ENCODE peak calls at places on chromosomes 4 and X, in ten cellular contexts. F is tibial nerve, K is left lung, S is cardiac fibroblast, I is endodermal cell, G is MM.1S, R is upper lobe of left lung, U is fibroblast of lung, X is endothelial cell of umbilical vein, L is ascending aorta. W is an unnamed sample.

GRCh38 chrX:40893251-40893910 is 158.0 kb upstream of the MED14 start:
- DNase-seq in S (peak), I (no peak), G (no peak), F (no peak), X (no peak), K (no peak), L (no peak), U (no peak), R (no peak), W (no peak)

GRCh38 chrX:46929439-46930018 is 17.3 kb downstream of the JADE3 start:
- DNase-seq in I (no peak), X (peak), U (peak), F (no peak), R (no peak), K (no peak), L (no peak), G (no peak), S (peak), W (no peak)

GRCh38 chr4:123430031-123430430 is 33.4 kb downstream of the SPRY1 start:
- DNase-seq in L (no peak), F (no peak), R (no peak), I (no peak), U (no peak), X (no peak), G (no peak), K (no peak), S (no peak), W (no peak)

GRCh38 chr4:121654738-121655137 is 42.0 kb downstream of the ANXA5 start:
- DNase-seq in I (no peak), R (no peak), F (no peak), S (no peak), L (no peak), U (no peak), K (no peak), X (no peak), G (no peak), W (peak)

GRCh38 chr4:37956941-37957340 is 3.3 kb upstream of the PTTG2 start:
- DNase-seq in S (no peak), I (no peak), G (no peak), X (no peak), U (no peak), K (no peak), R (no peak), F (no peak), L (no peak), W (no peak)

GRCh38 chrX:124216396-124217124 is 115.9 kb upstream of the TEX13D start:
- DNase-seq in F (no peak), S (no peak), I (peak), R (no peak), K (no peak), X (no peak), L (no peak), U (no peak), G (no peak), W (no peak)

GRCh38 chr4:67581208-67581857 is 22.8 kb downstream of the STAP1 start:
- DNase-seq in K (no peak), S (no peak), X (no peak), G (no peak), R (no peak), F (no peak), I (no peak), L (no peak), U (no peak), W (no peak)

GRCh38 chr4:76504613-76505465 is 69.8 kb downstream of the SHROOM3 start:
- DNase-seq in U (peak), I (no peak), X (peak), L (no peak), F (peak), R (no peak), S (peak), K (no peak), G (peak), W (peak)

GRCh38 chrX:132488092-132488749 is 617 bp downstream of the MBNL3 start:
- DNase-seq in L (no peak), X (peak), U (peak), G (peak), F (peak), R (peak), K (peak), S (peak), I (no peak), W (no peak)

GRCh38 chr4:165715989-165716388 is 157.0 kb upstream of the TLL1 start:
- DNase-seq in K (no peak), S (peak), L (no peak), U (peak), X (no peak), R (no peak), I (no peak), F (no peak), G (no peak), W (no peak)

GRCh38 chrX:153636716-153637115 is 10.3 kb upstream of the DUSP9 start:
- DNase-seq in S (no peak), X (no peak), L (no peak), I (no peak), K (no peak), F (no peak), U (no peak), R (no peak), G (no peak), W (no peak)

GRCh38 chrX:49185062-49185394 is 1.1 kb downstream of the PRICKLE3 start:
- DNase-seq in U (no peak), G (no peak), S (no peak), K (no peak), I (no peak), R (no peak), L (no peak), X (no peak), F (no peak), W (no peak)

GRCh38 chrX:49187028-49187394 is 838 bp upstream of the PRICKLE3 start:
- DNase-seq in I (peak), X (no peak), L (no peak), F (no peak), U (no peak), G (no peak), K (no peak), S (no peak), R (no peak), W (no peak)

GRCh38 chrX:49187526-49187925 is 1.4 kb upstream of the PRICKLE3 start:
- DNase-seq in X (no peak), U (no peak), K (no peak), F (no peak), G (no peak), S (no peak), L (no peak), R (no peak), I (no peak), W (no peak)

GRCh38 chrX:49184294-49185061 is 1.7 kb downstream of the PRICKLE3 start:
- DNase-seq in G (no peak), F (peak), X (peak), R (peak), K (peak), I (peak), U (peak), L (peak), S (peak), W (no peak)

DNA sequence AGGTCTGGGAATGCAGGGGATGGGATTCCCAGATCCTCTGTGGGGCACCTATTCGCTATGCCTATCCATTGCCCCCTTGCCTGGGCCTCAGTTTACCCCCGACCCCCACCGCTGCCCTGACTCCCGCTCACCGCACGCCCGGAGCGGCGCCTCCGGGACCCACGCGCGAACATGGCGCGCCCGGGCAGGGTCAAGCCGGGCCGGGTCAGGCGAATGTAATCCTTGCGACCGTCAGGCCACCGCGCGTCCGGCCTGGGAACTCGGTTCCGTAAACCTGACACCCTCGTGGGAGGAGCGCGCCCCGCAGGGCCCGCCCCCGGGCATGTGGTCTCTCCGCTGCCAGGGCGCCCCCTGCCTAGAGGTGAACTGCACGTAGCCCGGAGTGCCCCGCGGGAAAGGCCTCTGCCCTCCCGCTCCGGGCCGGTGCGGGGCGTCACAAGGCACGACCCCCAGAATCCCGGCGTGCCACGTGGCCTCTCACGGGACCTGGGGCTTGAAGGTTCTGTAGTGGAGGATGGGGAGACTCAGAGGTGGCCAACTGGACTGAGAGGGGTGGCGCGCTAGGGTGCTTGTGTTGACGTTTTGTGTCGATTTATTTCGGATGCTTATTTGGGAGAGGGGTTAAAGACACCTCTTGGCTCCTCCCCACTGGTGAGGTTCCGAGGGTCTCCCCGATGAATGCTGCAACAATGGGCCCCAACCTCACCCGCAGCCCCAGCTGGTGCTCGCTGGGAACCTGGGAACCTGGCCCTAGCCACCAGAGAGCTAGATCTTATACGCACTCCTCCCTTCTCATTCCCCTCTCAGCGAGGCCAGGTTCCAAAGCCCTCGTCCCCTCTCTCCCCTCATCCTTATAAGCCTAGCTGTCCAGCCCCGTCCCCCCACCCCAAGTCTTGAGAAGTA is at the start of gene PRICKLE3:
- DNase-seq in G (peak), I (peak), F (peak), U (peak), K (peak), R (peak), L (peak), X (peak), S (peak), W (no peak)
- TF ChIP-seq CTCF in G (peak), I (peak), F (peak), U (peak), K (peak), R (peak), L (peak), X (peak), S (peak), W (peak)

GRCh38 chr4:7971159-7971631 is 31.5 kb upstream of the AFAP1 start:
- DNase-seq in U (no peak), G (no peak), X (no peak), F (no peak), S (no peak), K (no peak), I (no peak), L (peak), R (no peak), W (no peak)
- H3K4me3 ChIP-seq in U (no peak), G (no peak), X (peak), F (no peak), S (no peak), K (no peak), I (no peak), L (no peak), R (peak), W (peak)

GRCh38 chrX:30888526-30889146 is 418 bp downstream of the TAB3 start:
- DNase-seq in L (peak), I (peak), K (peak), G (no peak), U (no peak), R (peak), X (peak), F (no peak), S (peak), W (no peak)
- TF ChIP-seq CTCF in L (no peak), I (no peak), K (no peak), G (no peak), U (no peak), R (no peak), X (no peak), F (no peak), S (no peak), W (no peak)

DNA sequence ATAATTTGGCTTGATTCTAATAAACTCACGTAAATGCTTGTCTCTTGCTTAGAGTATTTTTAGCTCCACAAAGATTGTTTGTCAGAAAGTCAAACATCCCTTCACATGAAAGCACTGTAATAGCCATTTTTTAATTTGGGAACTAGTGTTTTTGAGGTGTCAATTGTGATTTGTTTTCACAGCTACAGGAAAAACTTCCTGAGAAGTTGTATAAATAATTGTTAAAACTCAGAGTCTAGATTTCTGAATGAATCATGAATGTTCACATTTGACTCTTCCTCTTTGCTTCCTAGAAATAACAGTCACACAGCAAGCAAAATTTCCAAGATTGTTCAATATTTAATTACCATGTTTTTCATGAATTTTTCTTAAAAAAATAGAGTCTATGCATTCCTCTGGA is 156.9 kb upstream of the SLC7A11 start:
- DNase-seq in I (no peak), K (no peak), F (no peak), S (no peak), L (no peak), X (peak), G (no peak), U (no peak), R (no peak), W (no peak)
- H3K4me3 ChIP-seq in I (peak), K (no peak), F (no peak), S (no peak), L (no peak), X (no peak), G (no peak), U (no peak), R (no peak), W (no peak)

GRCh38 chr4:182418054-182418734 is 175.0 kb downstream of the TENM3 start:
- DNase-seq in R (no peak), K (no peak), F (no peak), I (no peak), S (no peak), X (no peak), U (no peak), L (no peak), G (peak), W (no peak)
- TF ChIP-seq CTCF in R (no peak), K (no peak), F (no peak), I (no peak), S (no peak), X (no peak), U (no peak), L (no peak), G (no peak), W (no peak)

GRCh38 chr4:85495621-85496020 is 20.7 kb downstream of the ARHGAP24 start:
- DNase-seq in G (no peak), R (no peak), L (no peak), K (no peak), S (no peak), U (no peak), F (no peak), I (no peak), X (no peak), W (no peak)
- H3K4me3 ChIP-seq in G (no peak), R (no peak), L (no peak), K (no peak), S (no peak), U (peak), F (no peak), I (no peak), X (no peak), W (no peak)

GRCh38 chrX:110420771-110421498 is 62.3 kb downstream of the RTL9 start:
- DNase-seq in L (no peak), X (no peak), R (no peak), S (no peak), K (no peak), G (peak), I (no peak), U (peak), F (no peak), W (no peak)
- TF ChIP-seq CTCF in L (no peak), X (no peak), R (no peak), S (peak), K (no peak), G (peak), I (peak), U (peak), F (no peak), W (peak)

W was measured in GM12864.